ENCODE peak calls at places on chromosomes 13 and 19, in four cellular contexts. R is H1, T is K562, M is HepG2. Z is an unnamed sample.

GRCh38 chr19:53808710-53809125 is 15.4 kb downstream of the NLRP12 start:
- DNase-seq in R (no peak), T (peak; percentile 1), M (peak; percentile 68), Z (peak; percentile 49)

GRCh38 chr13:37484056-37484455 is 114.5 kb downstream of the POSTN start:
- DNase-seq in R (no peak), T (no peak), M (no peak), Z (no peak)

GRCh38 chr19:50778906-50779430 is 8.7 kb downstream of the GPR32 start:
- DNase-seq in R (no peak), T (peak; percentile 57), M (no peak), Z (peak; percentile 51)

GRCh38 chr13:42084722-42085121 is 36.3 kb downstream of the DGKH start:
- DNase-seq in R (no peak), T (no peak), M (no peak), Z (no peak)

GRCh38 chr13:44762946-44763345 is 186.8 kb upstream of the TSC22D1 start:
- DNase-seq in R (no peak), T (no peak), M (no peak), Z (no peak)

GRCh38 chr19:55179570-55180484 is at the start of gene SYT5:
- DNase-seq in R (no peak), T (peak; percentile 93), M (no peak), Z (peak; percentile 86)

GRCh38 chr13:111065698-111066097 is 49.4 kb upstream of the ARHGEF7 start:
- DNase-seq in R (no peak), T (no peak), M (no peak), Z (no peak)

GRCh38 chr19:4738734-4739133 is 15.1 kb upstream of the DPP9 start:
- DNase-seq in R (no peak), T (no peak), M (no peak), Z (no peak)

GRCh38 chr13:42330991-42331390 is 59.0 kb downstream of the AKAP11 start:
- DNase-seq in R (no peak), T (no peak), M (no peak), Z (no peak)

GRCh38 chr19:44954649-44955499 is at the start of gene CLPTM1:
- DNase-seq in R (peak; percentile 83), T (peak; percentile 96), M (peak; percentile 91), Z (peak; percentile 98)

GRCh38 chr13:38417727-38418126 is 68.1 kb downstream of the UFM1 start:
- DNase-seq in R (no peak), T (peak; percentile 16), M (peak; percentile 8), Z (peak; percentile 14)

GRCh38 chr13:43242040-43242439 is 218.7 kb downstream of the DNAJC15 start:
- DNase-seq in R (no peak), T (no peak), M (no peak), Z (no peak)

GRCh38 chr13:46211521-46212351 is at the start of gene LRRC63:
- DNase-seq in R (no peak), T (peak; percentile 67), M (no peak), Z (peak; percentile 91)

GRCh38 chr13:90968510-90968909 is 379.0 kb upstream of the MIR17HG start:
- DNase-seq in R (peak; percentile 23), T (no peak), M (peak; percentile 2), Z (peak; percentile 38)

GRCh38 chr19:44615529-44616247 is 2.3 kb downstream of the IGSF23 start:
- DNase-seq in R (no peak), T (no peak), M (peak; percentile 86), Z (no peak)

GRCh38 chr19:36775768-36776167 is 3.2 kb upstream of the ZNF850 start:
- DNase-seq in R (peak; percentile 75), T (no peak), M (no peak), Z (no peak)

GRCh38 chr13:98576963-98577822 is at the start of gene STK24:
- DNase-seq in R (no peak), T (peak; percentile 86), M (peak; percentile 34), Z (peak; percentile 97)

GRCh38 chr19:15332311-15332996 is at the start of gene BRD4:
- DNase-seq in R (no peak), T (peak; percentile 91), M (no peak), Z (peak; percentile 95)

GRCh38 chr13:101624210-101624922 is 171.9 kb downstream of the ITGBL1 start:
- DNase-seq in R (no peak), T (no peak), M (no peak), Z (no peak)

GRCh38 chr13:45951724-45952123 is 100.2 kb upstream of the SIAH3 start:
- DNase-seq in R (no peak), T (no peak), M (no peak), Z (no peak)

GRCh38 chr19:40365010-40365409 is 16.5 kb downstream of the PLD3 start:
- DNase-seq in R (no peak), T (no peak), M (no peak), Z (peak; percentile 26)

GRCh38 chr13:98429531-98429930 is 147.4 kb downstream of the STK24 start:
- DNase-seq in R (no peak), T (no peak), M (no peak), Z (no peak)

GRCh38 chr19:40585677-40586422 is 9.2 kb downstream of the SHKBP1 start:
- DNase-seq in R (no peak), T (no peak), M (no peak), Z (no peak)

GRCh38 chr19:9877775-9878510 is 42.8 kb downstream of the PIN1 start:
- DNase-seq in R (no peak), T (no peak), M (no peak), Z (no peak)

GRCh38 chr13:31264146-31264545 is 64.4 kb downstream of the B3GLCT start:
- DNase-seq in R (no peak), T (no peak), M (no peak), Z (no peak)

GRCh38 chr13:21310220-21310619 is 133.8 kb downstream of the MRPL57 start:
- DNase-seq in R (no peak), T (no peak), M (no peak), Z (no peak)

GRCh38 chr13:38866649-38867048 is 124.0 kb downstream of the STOML3 start:
- DNase-seq in R (no peak), T (no peak), M (peak; percentile 5), Z (no peak)

GRCh38 chr19:19866599-19867248 is 1.0 kb downstream of the ZNF253 start:
- DNase-seq in R (peak; percentile 53), T (peak; percentile 53), M (peak; percentile 58), Z (peak; percentile 52)

GRCh38 chr13:57624565-57625435 is 6.7 kb upstream of the PCDH17 start:
- DNase-seq in R (no peak), T (peak; percentile 12), M (peak; percentile 56), Z (peak; percentile 44)

GRCh38 chr19:36915992-36916830 is at the start of the genes ZNF568 and ZNF829:
- DNase-seq in R (peak; percentile 83), T (no peak), M (peak; percentile 69), Z (peak; percentile 87)

GRCh38 chr19:35330475-35330874 is 1.5 kb downstream of the CD22 start:
- DNase-seq in R (no peak), T (no peak), M (no peak), Z (no peak)

GRCh38 chr13:66809496-66809895 is 420.6 kb downstream of the PCDH9 start:
- DNase-seq in R (no peak), T (no peak), M (no peak), Z (no peak)

GRCh38 chr19:10812902-10813404 is 23.1 kb downstream of the TMED1 start:
- DNase-seq in R (no peak), T (peak; percentile 75), M (no peak), Z (no peak)

GRCh38 chr13:52815330-52815729 is 33.1 kb downstream of the PCDH8 start:
- DNase-seq in R (no peak), T (no peak), M (no peak), Z (no peak)

GRCh38 chr19:15264061-15264932 is 32.0 kb upstream of the EPHX3 start:
- DNase-seq in R (peak; percentile 51), T (peak; percentile 65), M (peak; percentile 56), Z (peak; percentile 85)

GRCh38 chr19:17784201-17785008 is 10.5 kb upstream of the B3GNT3 start:
- DNase-seq in R (no peak), T (peak; percentile 70), M (peak; percentile 49), Z (peak; percentile 93)

GRCh38 chr19:54127688-54128440 is 9.7 kb upstream of the CNOT3 start:
- DNase-seq in R (no peak), T (no peak), M (no peak), Z (no peak)

GRCh38 chr13:111338841-111339240 is 18.4 kb downstream of the TEX29 start:
- DNase-seq in R (no peak), T (no peak), M (no peak), Z (no peak)

DNA sequence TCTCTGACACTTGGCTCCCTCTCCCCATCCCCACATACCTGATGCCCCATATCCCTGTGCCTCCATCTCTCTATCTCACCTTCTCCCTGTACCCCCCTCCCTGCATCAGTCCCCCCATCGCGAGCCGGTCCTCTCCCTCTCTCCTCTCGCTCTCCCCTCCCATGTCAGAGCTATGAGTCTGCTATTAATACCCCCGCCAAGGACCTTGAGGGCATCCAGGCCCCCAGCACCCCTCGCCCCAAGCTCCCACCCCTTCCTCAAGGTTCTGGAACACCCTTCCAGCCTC is 1.6 kb downstream of the GRIN2D start:
- DNase-seq in R (no peak), T (no peak), M (no peak), Z (no peak)
- TF ChIP-seq CTCF in R (no peak), T (no peak), M (no peak), Z (no peak)

GRCh38 chr19:12955996-12956395 is 1.0 kb downstream of the GADD45GIP1 start:
- DNase-seq in R (no peak), T (no peak), M (no peak), Z (no peak)

GRCh38 chr19:12953456-12954149 is 3.4 kb downstream of the GADD45GIP1 start:
- DNase-seq in R (no peak), T (no peak), M (no peak), Z (no peak)

GRCh38 chr19:12949363-12950284 is 4.0 kb downstream of the RAD23A start:
- DNase-seq in R (no peak), T (no peak), M (no peak), Z (no peak)

GRCh38 chr19:12954150-12954962 is 2.7 kb downstream of the GADD45GIP1 start:
- DNase-seq in R (no peak), T (no peak), M (no peak), Z (no peak)

GRCh38 chr19:12952488-12953455 is 4.3 kb downstream of the GADD45GIP1 start:
- DNase-seq in R (no peak), T (peak; percentile 6), M (no peak), Z (peak; percentile 79)
- TF ChIP-seq JUND in R (no peak), T (no peak), M (no peak), Z (peak; percentile 54)

GRCh38 chr13:77478645-77478997 is 56.9 kb upstream of the SCEL start:
- DNase-seq in R (no peak), T (no peak), M (no peak), Z (no peak)
- TF ChIP-seq CTCF in R (no peak), T (no peak), M (no peak), Z (no peak)

DNA sequence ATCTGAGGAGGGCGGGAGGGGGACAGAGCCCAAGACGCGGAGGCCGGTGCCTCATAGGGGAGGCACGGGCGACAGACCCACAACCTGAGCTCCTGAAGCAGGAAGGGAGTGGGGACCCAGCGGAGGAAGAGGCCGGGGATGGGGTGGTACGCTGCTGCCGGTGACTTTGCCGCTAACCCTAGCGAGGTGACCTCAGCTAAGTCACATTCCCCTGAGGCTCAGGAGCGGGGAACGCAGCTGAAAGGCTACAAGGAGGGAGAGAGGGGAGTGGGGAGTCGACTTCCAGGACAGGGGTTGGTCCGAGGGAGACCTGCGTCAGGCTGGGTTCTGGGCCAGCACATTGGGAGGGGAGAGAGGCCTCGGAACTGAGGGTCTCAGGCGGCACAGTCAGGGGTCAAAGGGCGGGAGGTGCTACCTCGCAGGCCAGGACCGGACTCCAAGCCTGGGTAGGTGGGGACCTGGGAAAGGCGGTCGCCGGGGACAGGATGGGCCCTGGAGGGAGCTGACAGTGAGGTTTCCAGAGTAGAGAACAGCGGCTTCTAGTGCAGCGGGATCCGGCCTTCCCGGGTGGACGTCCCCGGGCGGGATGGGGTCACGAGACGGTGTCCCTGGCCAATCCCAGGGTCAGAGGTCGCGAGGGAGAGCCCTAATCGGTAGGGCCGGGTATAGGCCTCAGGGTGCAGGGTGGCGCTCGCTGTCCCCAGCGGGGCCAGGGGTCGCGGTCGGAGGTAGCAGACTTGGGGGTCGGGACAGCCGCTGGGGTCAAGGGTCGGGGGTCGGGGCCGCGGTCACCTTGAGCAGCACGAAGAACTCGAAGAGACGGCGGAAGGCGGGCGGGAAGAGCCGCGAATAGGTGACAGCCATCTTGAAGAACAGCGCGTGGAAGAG is 699 bp downstream of the TMEM259 start:
- DNase-seq in R (no peak), T (peak; percentile 67), M (no peak), Z (no peak)
- TF ChIP-seq JUND in R (no peak), T (no peak), M (no peak), Z (no peak)

Z was measured in SK-N-SH.